ENCODE peak calls at places on chromosomes 4 and X, in seven cellular contexts. S is psoas muscle; F is astrocyte; M is SK-N-SH; E is Caco-2; L is cardiac muscle cell; Q is CD4-positive, alpha-beta memory T cell. Y is an unnamed sample.

GRCh38 chr4:122606364-122607043 is 14.4 kb downstream of the IL21 start:
- DNase-seq in F (no peak), E (no peak), L (no peak), S (no peak), Q (no peak), M (no peak), Y (no peak)

GRCh38 chrX:3811331-3812311 is 98.2 kb upstream of the PRKX start:
- DNase-seq in Q (peak; percentile 75), L (peak; percentile 60), F (peak; percentile 22), M (peak; percentile 35), S (no peak), E (peak; percentile 21), Y (peak; percentile 9)

GRCh38 chr4:2516635-2517034 is 19.8 kb upstream of the FAM193A start:
- DNase-seq in F (no peak), L (no peak), E (no peak), Q (no peak), S (no peak), M (no peak), Y (no peak)

GRCh38 chrX:45765726-45766125 is 565.0 kb upstream of the DIPK2B start:
- DNase-seq in Q (no peak), F (peak; percentile 26), E (no peak), S (no peak), L (no peak), M (no peak), Y (no peak)

GRCh38 chr4:105967058-105967658 is 71.9 kb downstream of the NPNT start:
- DNase-seq in E (no peak), L (no peak), M (no peak), F (no peak), Q (no peak), S (no peak), Y (no peak)

GRCh38 chr4:147828361-147828760 is 96.5 kb downstream of the ARHGAP10 start:
- DNase-seq in S (no peak), M (no peak), Q (no peak), F (peak; percentile 33), L (peak; percentile 50), E (no peak), Y (no peak)

GRCh38 chrX:18353931-18354368 is 538 bp downstream of the SCML2 start:
- DNase-seq in Q (peak; percentile 19), M (peak; percentile 70), F (no peak), S (no peak), E (peak; percentile 64), L (no peak), Y (no peak)

GRCh38 chr4:2930135-2930805 is 32.9 kb downstream of the NOP14 start:
- DNase-seq in S (no peak), L (no peak), Q (no peak), E (peak; percentile 42), F (no peak), M (no peak), Y (no peak)

GRCh38 chrX:106612403-106612789 is 618 bp downstream of the RADX start:
- DNase-seq in E (peak; percentile 10), L (no peak), S (no peak), F (peak; percentile 6), Q (peak; percentile 1), M (no peak), Y (no peak)

GRCh38 chr4:184647391-184648101 is 1.7 kb downstream of the CASP3 start:
- DNase-seq in L (peak; percentile 27), F (no peak), E (no peak), M (no peak), Q (no peak), S (no peak), Y (no peak)

GRCh38 chr4:184648220-184649025 is 824 bp downstream of the CASP3 start:
- DNase-seq in E (peak; percentile 57), S (peak; percentile 74), Q (peak; percentile 48), F (peak; percentile 56), L (peak; percentile 61), M (peak; percentile 62), Y (peak; percentile 11)

GRCh38 chr4:184651899-184652298 is 2.4 kb downstream of the PRIMPOL start:
- DNase-seq in Q (no peak), M (no peak), S (no peak), E (no peak), F (no peak), L (no peak), Y (no peak)

GRCh38 chr4:184649971-184650855 is 675 bp downstream of the PRIMPOL start:
- DNase-seq in E (peak; percentile 26), Q (peak; percentile 11), L (peak; percentile 45), S (no peak), M (peak; percentile 31), F (peak; percentile 42), Y (no peak)

DNA sequence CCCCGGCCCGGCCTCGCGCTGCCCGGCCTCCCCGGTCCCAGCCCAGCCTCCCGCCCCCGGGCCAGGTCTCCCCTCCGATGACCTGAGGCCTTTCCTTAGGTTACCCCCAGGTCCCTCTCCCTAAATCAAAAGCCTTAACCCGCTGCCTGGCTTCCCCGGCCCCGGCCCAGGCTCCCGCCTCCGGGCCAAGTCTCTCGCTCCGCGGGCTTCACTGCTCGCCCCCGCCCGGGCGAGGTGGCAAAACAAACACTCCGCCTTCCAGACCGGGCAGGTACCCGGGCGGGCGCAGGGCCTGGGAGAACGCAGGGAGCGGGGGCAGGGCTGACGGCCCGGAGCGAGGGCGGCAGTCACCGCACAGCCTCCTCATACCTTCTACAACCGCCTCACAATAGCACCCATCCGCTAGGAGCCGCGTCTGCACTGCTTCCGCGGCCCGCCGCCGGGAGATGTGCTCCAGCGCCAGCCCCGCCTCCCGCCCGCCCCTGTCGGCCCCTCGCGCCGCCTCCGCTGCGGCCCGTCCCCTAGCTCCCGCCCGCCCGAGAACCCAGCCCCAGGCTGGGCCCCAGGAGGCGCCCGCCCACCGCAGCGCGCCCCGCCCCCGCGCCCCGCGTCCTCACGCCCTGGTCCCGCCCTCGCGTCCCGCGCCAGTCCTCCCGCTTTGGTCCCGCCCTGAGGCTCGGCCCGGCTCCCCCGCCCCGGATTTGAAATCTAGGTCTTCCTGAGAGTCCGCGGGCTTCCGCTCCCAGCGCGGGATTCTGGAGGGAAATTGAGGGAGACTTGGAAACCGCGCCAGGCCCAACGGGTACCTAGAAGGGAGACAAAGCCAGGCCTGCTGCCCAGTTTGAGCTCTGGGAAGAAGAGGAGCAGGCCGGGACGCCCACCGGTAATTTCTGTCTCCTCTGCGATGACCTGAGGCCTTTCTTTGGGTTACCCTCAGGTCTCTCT is at the start of the genes CASP3 and PRIMPOL:
- DNase-seq in S (peak; percentile 98), Q (peak; percentile 94), E (peak; percentile 97), F (peak; percentile 81), M (peak; percentile 95), L (peak; percentile 98), Y (peak; percentile 93)
- H3K4me1 ChIP-seq in S (peaks cover 53% of the 10 kb centered on the region), Q (peaks cover 51% of the 10 kb centered on the region), E (peaks cover 10% of the 10 kb centered on the region), F (peaks cover 29% of the 10 kb centered on the region), M (peaks cover 27% of the 10 kb centered on the region), L (peaks cover 21% of the 10 kb centered on the region), Y (peaks cover 13% of the 10 kb centered on the region)

GRCh38 chr4:83631066-83631465 is 95.2 kb downstream of the GPAT3 start:
- DNase-seq in F (peak; percentile 73), L (peak; percentile 62), M (no peak), E (no peak), Q (no peak), S (no peak), Y (no peak)
- H3K4me1 ChIP-seq in F (no peaks in the 10 kb centered on the region), L (peaks cover 17% of the 10 kb centered on the region), M (no peaks in the 10 kb centered on the region), E (peaks cover 6% of the 10 kb centered on the region), Q (no peaks in the 10 kb centered on the region), S (peaks cover 21% of the 10 kb centered on the region), Y (no peaks in the 10 kb centered on the region)

GRCh38 chr4:185623444-185624247 is 88.3 kb upstream of the PDLIM3 start:
- DNase-seq in L (no peak), F (no peak), Q (no peak), E (no peak), M (no peak), S (no peak), Y (no peak)

GRCh38 chr4:185625503-185625902 is 90.2 kb upstream of the PDLIM3 start:
- DNase-seq in M (peak; percentile 54), L (no peak), F (no peak), Q (no peak), E (no peak), S (no peak), Y (no peak)

GRCh38 chr4:185626798-185627197 is 91.5 kb upstream of the PDLIM3 start:
- DNase-seq in E (no peak), M (no peak), S (no peak), L (no peak), F (no peak), Q (no peak), Y (no peak)

DNA sequence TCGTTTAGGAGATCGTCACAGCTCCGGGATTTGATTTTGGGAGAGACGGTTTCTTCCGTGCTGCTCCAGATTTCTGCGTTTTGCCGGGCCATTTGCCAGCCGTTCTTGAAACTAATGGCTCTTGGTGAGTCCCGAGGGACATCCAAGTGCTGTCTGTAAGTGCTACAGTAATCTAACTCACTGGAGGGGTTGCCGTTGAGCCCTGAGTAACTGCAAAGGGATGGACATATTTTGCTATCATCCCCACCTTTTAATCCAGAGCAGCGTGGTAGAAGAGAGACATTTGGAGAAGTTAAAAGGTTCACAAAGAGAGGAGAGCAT is 88.9 kb upstream of the PDLIM3 start:
- DNase-seq in M (no peak), S (no peak), L (no peak), F (no peak), E (no peak), Q (no peak), Y (no peak)
- H3K4me1 ChIP-seq in M (peaks cover 5% of the 10 kb centered on the region), S (no peaks in the 10 kb centered on the region), L (no peaks in the 10 kb centered on the region), F (no peaks in the 10 kb centered on the region), E (no peaks in the 10 kb centered on the region), Q (no peaks in the 10 kb centered on the region), Y (no peaks in the 10 kb centered on the region)

DNA sequence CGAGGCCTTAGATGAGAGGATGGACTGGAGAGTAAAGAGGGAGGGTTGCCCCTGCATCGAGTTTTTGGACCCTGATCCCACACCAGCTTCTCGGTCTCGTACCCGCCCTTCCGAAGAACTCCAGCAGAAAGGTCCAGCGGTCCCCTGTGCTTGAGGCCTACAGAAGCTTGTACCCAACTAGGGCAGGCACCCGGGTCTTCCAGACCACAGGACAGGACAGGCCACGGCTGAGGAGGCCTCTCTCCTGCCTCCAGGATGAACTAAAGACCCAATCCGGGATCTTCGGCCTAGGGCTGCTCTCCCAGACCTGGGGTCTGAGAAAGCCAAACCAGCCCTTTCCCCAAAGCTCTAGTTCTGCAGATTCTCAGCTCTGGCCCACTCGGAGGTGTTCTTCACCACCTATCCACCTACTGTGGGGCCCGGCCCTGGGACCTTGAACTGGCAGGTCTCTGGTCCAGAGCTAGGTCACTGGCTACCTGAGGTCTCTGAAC is 1.2 kb downstream of the NKX3-2 start:
- DNase-seq in L (no peak), F (no peak), Q (no peak), E (no peak), M (peak; percentile 31), S (no peak), Y (no peak)
- H3K4me1 ChIP-seq in L (peaks cover 8% of the 10 kb centered on the region), F (peaks cover 9% of the 10 kb centered on the region), Q (peaks cover 77% of the 10 kb centered on the region), E (no peaks in the 10 kb centered on the region), M (peaks cover 8% of the 10 kb centered on the region), S (peaks cover 6% of the 10 kb centered on the region), Y (peaks cover 47% of the 10 kb centered on the region)

Y was measured in effector memory CD4-positive, alpha-beta T cell.